ENCODE peak calls at places on chromosomes 13 and 19, in nine cellular contexts. D is astrocyte of the hippocampus, Q is iPS-NIHi11, O is OCI-M1, Z is iris pigment epithelial cell, C is neural crest cell, T is EH, J is GM12865, K is HTR-8/SVneo. G is an unnamed sample.
A peak's percentile ranks its signal among the peaks of the same experiment; 100 is the strongest.

GRCh38 chr19:6887326-6887725 is at the start of gene ADGRE1:
- DNase-seq in Q (no peak), K (no peak), J (no peak), Z (no peak), T (no peak), C (no peak), O (peak; percentile 11), D (no peak), G (no peak)

GRCh38 chr19:49497047-49497789 is 984 bp downstream of the RPS11 start:
- DNase-seq in K (peak; percentile 37), D (peak; percentile 71), T (peak; percentile 71), Q (peak; percentile 32), O (peak; percentile 93), Z (peak; percentile 67), J (peak; percentile 87), C (no peak), G (no peak)

GRCh38 chr13:28493740-28494536 is 990 bp downstream of the FLT1 start:
- DNase-seq in C (no peak), K (no peak), O (no peak), T (no peak), D (peak; percentile 1), Z (peak; percentile 31), J (no peak), Q (peak; percentile 37), G (no peak)

GRCh38 chr13:99320693-99321481 is 13.7 kb upstream of the GPR183 start:
- DNase-seq in D (peak; percentile 66), Z (peak; percentile 92), T (peak; percentile 81), O (peak; percentile 67), K (no peak), Q (no peak), J (no peak), C (no peak), G (peak; percentile 85)

GRCh38 chr19:17076539-17076919 is 952 bp downstream of the MYO9B start:
- DNase-seq in Z (no peak), D (peak; percentile 37), T (peak; percentile 56), Q (no peak), O (peak; percentile 53), K (no peak), C (peak; percentile 13), J (peak; percentile 65), G (no peak)

GRCh38 chr13:48773531-48774275 is 120.0 kb downstream of the CYSLTR2 start:
- DNase-seq in T (peak; percentile 37), Q (no peak), Z (peak; percentile 73), D (no peak), K (no peak), C (no peak), J (no peak), O (no peak), G (no peak)

GRCh38 chr13:102680842-102681725 is 13.8 kb downstream of the METTL21C start:
- DNase-seq in Z (peak; percentile 46), K (no peak), Q (no peak), C (no peak), J (no peak), O (peak; percentile 51), T (peak; percentile 59), D (no peak), G (no peak)

GRCh38 chr13:72463561-72463960 is 263.9 kb downstream of the MZT1 start:
- DNase-seq in K (no peak), O (no peak), Q (no peak), D (peak; percentile 87), T (no peak), C (no peak), Z (peak; percentile 39), J (no peak), G (no peak)

GRCh38 chr13:110597041-110597689 is 18.2 kb upstream of the NAXD start:
- DNase-seq in J (no peak), Z (no peak), D (no peak), O (no peak), K (no peak), C (no peak), Q (no peak), T (no peak), G (no peak)

GRCh38 chr13:109649713-109650112 is 136.7 kb downstream of the IRS2 start:
- DNase-seq in O (no peak), K (no peak), T (no peak), D (no peak), Z (no peak), C (no peak), J (no peak), Q (no peak), G (no peak)

G was measured in pulmonary artery endothelial cell.